ENCODE peak calls at places on chromosomes 11 and 22, in ten cellular contexts. W is aorta; U is lower lobe of right lung; V is HAP-1; P is CD4-positive, alpha-beta memory T cell; J is dorsolateral prefrontal cortex; X is CD4-positive, CD25-positive, alpha-beta regulatory T cell; O is naive thymus-derived CD4-positive, alpha-beta T cell; B is iPS DF 6.9; R is right lobe of liver. C is an unnamed sample.

GRCh38 chr11:27116684-27117083 is 76.1 kb downstream of the BBOX1 start:
- DNase-seq in W (no peak), U (no peak), V (no peak), P (no peak), J (no peak), X (no peak), O (no peak), B (no peak), R (no peak), C (no peak)

GRCh38 chr11:69215784-69216415 is 60.2 kb downstream of the SMIM38 start:
- DNase-seq in W (no peak), U (no peak), V (no peak), P (no peak), J (no peak), X (no peak), O (no peak), B (no peak), R (no peak), C (no peak)

GRCh38 chr11:37502202-37502601 is 904.2 kb upstream of the RAG2 start:
- DNase-seq in W (no peak), U (no peak), V (no peak), P (no peak), J (no peak), X (no peak), O (no peak), B (no peak), R (no peak), C (no peak)

GRCh38 chr22:49368976-49369725 is 458.5 kb downstream of the BRD1 start:
- DNase-seq in W (peak), U (peak), V (no peak), P (no peak), J (no peak), X (no peak), O (no peak), B (no peak), R (no peak), C (no peak)

GRCh38 chr11:123481647-123482046 is 51.6 kb downstream of the GRAMD1B start:
- DNase-seq in W (no peak), U (no peak), V (no peak), P (no peak), J (no peak), X (no peak), O (no peak), B (no peak), R (no peak), C (no peak)

GRCh38 chr11:46260161-46260560 is 17.3 kb upstream of the CREB3L1 start:
- DNase-seq in W (no peak), U (no peak), V (no peak), P (no peak), J (no peak), X (no peak), O (no peak), B (no peak), R (no peak), C (no peak)

GRCh38 chr11:119417726-119418540 is 5.0 kb downstream of the THY1 start:
- DNase-seq in W (no peak), U (no peak), V (no peak), P (no peak), J (no peak), X (no peak), O (no peak), B (no peak), R (no peak), C (no peak)

GRCh38 chr11:29507381-29507780 is 509.4 kb downstream of the KCNA4 start:
- DNase-seq in W (no peak), U (no peak), V (no peak), P (no peak), J (no peak), X (no peak), O (no peak), B (no peak), R (no peak), C (no peak)

GRCh38 chr11:15180212-15180814 is 65.6 kb downstream of the INSC start:
- DNase-seq in W (no peak), U (no peak), V (no peak), P (no peak), J (no peak), X (no peak), O (no peak), B (no peak), R (no peak), C (no peak)

GRCh38 chr11:70603756-70604211 is 205.5 kb downstream of the CTTN start:
- DNase-seq in W (no peak), U (peak), V (no peak), P (no peak), J (no peak), X (no peak), O (no peak), B (no peak), R (no peak), C (no peak)

GRCh38 chr11:95108159-95108611 is 18.5 kb downstream of the ENDOD1 start:
- DNase-seq in W (peak), U (no peak), V (no peak), P (no peak), J (peak), X (no peak), O (no peak), B (no peak), R (peak), C (no peak)

GRCh38 chr22:50082961-50083461 is 2.2 kb downstream of the MLC1 start:
- DNase-seq in W (peak), U (no peak), V (no peak), P (no peak), J (no peak), X (no peak), O (no peak), B (no peak), R (no peak), C (no peak)

GRCh38 chr22:25582946-25583345 is 18.5 kb downstream of the GRK3 start:
- DNase-seq in W (no peak), U (no peak), V (no peak), P (no peak), J (no peak), X (no peak), O (no peak), B (no peak), R (no peak), C (no peak)

GRCh38 chr11:108204376-108204775 is 18.1 kb downstream of the NPAT start:
- DNase-seq in W (no peak), U (no peak), V (no peak), P (no peak), J (no peak), X (no peak), O (no peak), B (no peak), R (no peak), C (no peak)

GRCh38 chr11:1907955-1908354 is 11.5 kb upstream of the TNNT3 start:
- DNase-seq in W (no peak), U (no peak), V (no peak), P (no peak), J (no peak), X (no peak), O (no peak), B (no peak), R (no peak), C (no peak)

GRCh38 chr11:119051440-119052162 is 5.4 kb downstream of the HYOU1 start:
- DNase-seq in W (no peak), U (no peak), V (no peak), P (peak), J (no peak), X (peak), O (no peak), B (no peak), R (no peak), C (no peak)

GRCh38 chr11:57318178-57318577 is 6.6 kb downstream of the TNKS1BP1 start:
- DNase-seq in W (no peak), U (no peak), V (no peak), P (no peak), J (no peak), X (no peak), O (no peak), B (no peak), R (no peak), C (no peak)

GRCh38 chr11:34656062-34656720 is 35.3 kb downstream of the EHF start:
- DNase-seq in W (no peak), U (no peak), V (peak), P (no peak), J (no peak), X (no peak), O (no peak), B (no peak), R (no peak), C (no peak)

GRCh38 chr22:49330421-49331222 is 497.1 kb downstream of the BRD1 start:
- DNase-seq in W (peak), U (peak), V (no peak), P (no peak), J (no peak), X (no peak), O (no peak), B (no peak), R (no peak), C (no peak)

GRCh38 chr11:60919320-60919719 is 4.9 kb upstream of the TMEM132A start:
- DNase-seq in W (no peak), U (no peak), V (no peak), P (no peak), J (no peak), X (no peak), O (no peak), B (no peak), R (no peak), C (no peak)

GRCh38 chr11:111177037-111177988 is 68.2 kb upstream of the POU2AF2 start:
- DNase-seq in W (no peak), U (no peak), V (no peak), P (no peak), J (no peak), X (no peak), O (no peak), B (no peak), R (no peak), C (no peak)
- H3K4me3 ChIP-seq in W (no peak), U (no peak), V (no peak), P (no peak), J (no peak), X (no peak), O (no peak), B (no peak), R (no peak), C (no peak)

DNA sequence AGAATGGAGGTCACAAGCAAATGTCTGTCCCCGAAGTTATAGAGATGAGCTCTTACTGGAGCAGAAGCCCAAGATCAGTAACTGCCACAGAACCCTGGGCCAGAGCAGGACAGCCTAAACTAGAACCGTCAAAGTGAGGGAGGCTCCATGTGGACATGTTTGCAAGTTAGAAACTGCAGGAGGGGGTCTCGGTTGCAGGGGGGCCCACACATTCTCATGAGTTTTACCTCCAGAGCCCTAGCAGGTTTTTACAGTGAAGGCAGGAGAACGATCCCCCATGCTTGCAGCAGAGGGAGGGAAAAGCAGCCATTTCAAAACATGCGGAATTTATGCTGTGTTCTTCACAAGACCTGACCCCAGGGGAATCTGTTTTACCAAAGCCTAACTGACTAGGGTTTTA is 133.5 kb upstream of the B3GAT1 start:
- DNase-seq in W (no peak), U (no peak), V (no peak), P (no peak), J (no peak), X (no peak), O (no peak), B (no peak), R (no peak), C (no peak)
- H3K4me3 ChIP-seq in W (no peak), U (no peak), V (no peak), P (no peak), J (no peak), X (no peak), O (no peak), B (no peak), R (no peak), C (no peak)

GRCh38 chr11:103877221-103877620 is 159.2 kb upstream of the DDI1 start:
- DNase-seq in W (no peak), U (no peak), V (no peak), P (no peak), J (no peak), X (no peak), O (no peak), B (no peak), R (no peak), C (no peak)

GRCh38 chr11:103871923-103872551 is 164.4 kb upstream of the DDI1 start:
- DNase-seq in W (no peak), U (no peak), V (no peak), P (no peak), J (no peak), X (no peak), O (no peak), B (no peak), R (no peak), C (no peak)

GRCh38 chr11:103872748-103873147 is 163.7 kb upstream of the DDI1 start:
- DNase-seq in W (no peak), U (no peak), V (no peak), P (no peak), J (no peak), X (no peak), O (no peak), B (no peak), R (no peak), C (no peak)

GRCh38 chr11:103878646-103879045 is 157.8 kb upstream of the DDI1 start:
- DNase-seq in W (no peak), U (no peak), V (no peak), P (no peak), J (no peak), X (no peak), O (no peak), B (no peak), R (no peak), C (no peak)

DNA sequence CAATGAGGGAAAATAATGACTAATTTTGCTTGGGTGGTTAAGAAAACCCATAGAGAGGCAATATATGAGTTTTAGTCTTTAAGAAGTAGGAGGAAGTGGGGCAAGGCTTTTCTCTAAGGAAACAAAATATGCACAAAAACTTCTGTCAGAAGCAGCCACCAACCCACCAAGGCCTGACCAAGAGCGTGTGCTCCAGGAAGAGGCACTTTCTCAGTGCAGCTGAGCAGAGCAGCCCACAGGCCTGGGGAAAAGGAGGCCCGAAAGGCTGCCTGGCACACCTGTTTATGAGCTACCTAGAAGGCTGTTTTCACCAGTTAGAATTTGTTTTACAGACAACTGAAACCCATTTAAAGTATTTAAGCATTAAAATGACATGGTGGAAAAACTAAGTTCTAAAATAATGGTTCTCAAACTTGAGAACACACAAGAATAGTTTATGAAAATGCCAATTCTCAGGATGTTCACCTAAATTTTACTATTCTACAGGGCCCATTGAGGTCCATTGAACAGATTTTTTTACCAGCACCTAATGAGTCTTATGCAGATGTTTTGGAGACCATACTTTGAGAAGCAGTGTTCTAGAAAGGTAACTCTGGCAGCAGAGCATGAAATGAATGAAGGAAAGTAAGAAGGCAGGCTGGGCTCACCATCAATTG is 160.5 kb upstream of the DDI1 start:
- DNase-seq in W (no peak), U (no peak), V (no peak), P (no peak), J (no peak), X (no peak), O (no peak), B (no peak), R (no peak), C (no peak)
- H3K4me3 ChIP-seq in W (no peak), U (no peak), V (no peak), P (no peak), J (no peak), X (no peak), O (no peak), B (no peak), R (no peak), C (no peak)

DNA sequence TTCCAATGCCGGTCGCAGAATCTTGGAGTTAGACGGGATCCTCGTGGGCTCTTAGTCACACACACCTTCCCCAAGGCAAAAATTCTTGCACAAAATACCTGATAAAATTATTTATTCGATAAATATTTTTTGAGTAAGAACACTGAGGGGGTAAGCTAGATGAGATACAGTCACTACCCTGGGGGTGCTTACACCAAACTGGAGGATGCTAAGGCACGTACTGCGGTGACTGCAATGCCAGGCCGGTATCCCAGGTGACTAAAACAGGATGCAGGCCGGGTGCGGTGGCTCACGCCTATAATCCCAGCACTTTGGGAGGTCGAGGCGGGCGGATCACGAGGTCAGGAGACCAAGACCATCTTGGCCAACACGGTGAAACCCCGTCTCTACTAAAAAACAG is 1.7 kb upstream of the MRTFA start:
- DNase-seq in W (no peak), U (no peak), V (no peak), P (no peak), J (no peak), X (no peak), O (no peak), B (no peak), R (no peak), C (no peak)
- H3K4me3 ChIP-seq in W (no peak), U (no peak), V (no peak), P (no peak), J (peak), X (peak), O (no peak), B (no peak), R (no peak), C (no peak)

GRCh38 chr11:10109836-10110235 is 184.2 kb downstream of the SBF2 start:
- DNase-seq in W (no peak), U (no peak), V (no peak), P (no peak), J (no peak), X (no peak), O (no peak), B (no peak), R (no peak), C (no peak)
- H3K4me3 ChIP-seq in W (no peak), U (no peak), V (no peak), P (no peak), J (no peak), X (no peak), O (no peak), B (no peak), R (no peak), C (no peak)

DNA sequence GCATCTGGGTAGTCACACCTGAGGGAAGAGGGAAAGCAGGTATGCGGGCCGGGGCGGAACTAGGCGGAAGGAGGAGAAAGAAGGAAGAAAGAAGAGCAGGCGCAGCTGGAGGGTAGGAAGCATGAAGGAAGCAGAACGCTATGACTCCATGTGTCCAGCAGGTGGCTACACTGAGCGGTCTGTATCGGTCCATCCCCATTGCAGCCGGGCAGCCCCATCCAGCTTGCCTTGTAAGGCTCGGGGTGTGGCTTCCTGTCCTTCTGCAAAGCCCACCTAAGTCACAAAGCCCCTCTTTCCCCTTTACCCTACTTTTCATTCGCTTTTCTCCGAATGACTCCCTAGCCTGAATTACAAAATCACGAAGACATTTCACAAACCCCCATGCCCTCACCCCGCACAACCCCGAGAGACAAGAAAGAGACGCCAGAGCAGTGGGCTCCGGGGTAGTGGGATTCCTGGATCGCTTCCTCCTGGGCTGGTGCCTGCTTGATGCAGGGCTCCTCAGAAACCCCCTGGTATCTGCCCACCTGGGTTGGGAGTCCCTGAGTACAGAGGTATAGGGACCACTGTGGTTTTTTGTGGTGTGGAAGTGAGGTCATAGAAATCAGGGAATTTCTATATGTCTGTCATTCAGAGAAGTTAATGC is 39.9 kb downstream of the BUD13 start:
- DNase-seq in W (no peak), U (peak), V (peak), P (peak), J (peak), X (peak), O (peak), B (peak), R (peak), C (peak)
- H3K4me3 ChIP-seq in W (no peak), U (no peak), V (no peak), P (no peak), J (no peak), X (no peak), O (no peak), B (peak), R (no peak), C (no peak)

DNA sequence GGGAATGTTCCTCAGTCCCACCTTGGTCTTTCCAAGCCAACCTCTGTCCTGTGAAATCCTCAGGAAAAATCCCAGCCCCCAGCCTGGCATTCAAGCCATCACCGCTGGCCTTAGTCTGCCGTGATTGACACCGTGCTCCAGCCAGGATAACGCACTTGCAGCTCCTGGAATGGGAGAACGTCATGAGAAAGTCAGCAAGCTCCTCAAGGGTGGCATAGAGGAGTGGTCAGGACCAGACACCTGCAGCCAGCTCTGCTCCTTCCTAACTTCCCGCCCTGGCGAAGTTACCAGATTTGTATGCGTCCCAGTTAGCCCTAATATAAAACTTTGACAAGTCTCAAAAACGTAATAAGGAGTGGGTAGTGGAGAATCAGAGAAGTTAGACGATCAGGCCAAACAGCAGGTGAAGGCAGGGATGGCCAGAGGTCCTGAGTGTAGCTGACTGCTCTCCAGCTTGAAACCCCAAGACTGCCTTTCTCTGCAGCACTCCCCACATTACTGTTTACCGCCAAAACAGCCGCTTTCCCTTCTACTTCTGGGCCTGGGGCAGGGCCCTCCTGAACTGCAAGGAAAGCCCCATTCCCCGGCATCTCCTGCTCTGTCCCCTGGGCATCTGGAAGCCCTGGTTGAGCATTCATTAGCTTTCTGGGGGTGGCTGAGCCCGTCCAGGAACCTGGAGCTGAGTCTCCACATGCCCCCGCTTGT is 1.3 kb upstream of the DKK3 start:
- DNase-seq in W (no peak), U (no peak), V (no peak), P (no peak), J (no peak), X (no peak), O (no peak), B (no peak), R (no peak), C (no peak)
- H3K4me3 ChIP-seq in W (peak), U (no peak), V (peak), P (no peak), J (peak), X (no peak), O (no peak), B (peak), R (no peak), C (no peak)